ENCODE peak calls at places on chromosome 1, in nine cellular contexts. One of them, this sample, is unnamed.

GRCh38 chr1:218361298-218362065 is 16.3 kb downstream of the TGFB2 start:
- DNase-seq in H9: no peak
- DNase-seq in sciatic nerve: no peak
- DNase-seq in DMS153: no peak
- DNase-seq in fibroblast of lung: peak; percentile 51
- DNase-seq in WERI-Rb-1: peak; percentile 78
- DNase-seq in foreskin fibroblast: peak; percentile 51
- DNase-seq in H4: peak; percentile 67
- DNase-seq in stimulated activated CD4-positive, alpha-beta T cell treated with anti-CD3 and anti-CD28 coated beads, Interleukin-4, amount 100 ng/mL, for 1 hour: no peak
- DNase-seq in this sample: peak; percentile 79

GRCh38 chr1:175192111-175192629 is 406 bp downstream of the KIAA0040 start:
- DNase-seq in stimulated activated CD4-positive, alpha-beta T cell treated with anti-CD3 and anti-CD28 coated beads, Interleukin-4, amount 100 ng/mL, for 1 hour: peak; percentile 32
- DNase-seq in fibroblast of lung: no peak
- DNase-seq in foreskin fibroblast: peak; percentile 3
- DNase-seq in sciatic nerve: peak; percentile 79
- DNase-seq in H9: peak; percentile 53
- DNase-seq in WERI-Rb-1: no peak
- DNase-seq in H4: no peak
- DNase-seq in DMS153: peak; percentile 32
- DNase-seq in this sample: peak; percentile 8

GRCh38 chr1:173255214-173255813 is 48.2 kb upstream of the TNFSF4 start:
- DNase-seq in H4: peak; percentile 14
- DNase-seq in stimulated activated CD4-positive, alpha-beta T cell treated with anti-CD3 and anti-CD28 coated beads, Interleukin-4, amount 100 ng/mL, for 1 hour: no peak
- DNase-seq in foreskin fibroblast: peak; percentile 47
- DNase-seq in H9: no peak
- DNase-seq in WERI-Rb-1: peak; percentile 30
- DNase-seq in fibroblast of lung: peak; percentile 39
- DNase-seq in sciatic nerve: no peak
- DNase-seq in DMS153: no peak
- DNase-seq in this sample: peak; percentile 74

GRCh38 chr1:229808272-229808671 is 182.2 kb downstream of the URB2 start:
- DNase-seq in H4: no peak
- DNase-seq in H9: no peak
- DNase-seq in fibroblast of lung: no peak
- DNase-seq in DMS153: no peak
- DNase-seq in foreskin fibroblast: no peak
- DNase-seq in WERI-Rb-1: no peak
- DNase-seq in sciatic nerve: no peak
- DNase-seq in stimulated activated CD4-positive, alpha-beta T cell treated with anti-CD3 and anti-CD28 coated beads, Interleukin-4, amount 100 ng/mL, for 1 hour: no peak
- DNase-seq in this sample: no peak

GRCh38 chr1:227042292-227042691 is 102.2 kb downstream of the COQ8A start:
- DNase-seq in fibroblast of lung: no peak
- DNase-seq in DMS153: no peak
- DNase-seq in sciatic nerve: no peak
- DNase-seq in WERI-Rb-1: no peak
- DNase-seq in H4: no peak
- DNase-seq in H9: no peak
- DNase-seq in stimulated activated CD4-positive, alpha-beta T cell treated with anti-CD3 and anti-CD28 coated beads, Interleukin-4, amount 100 ng/mL, for 1 hour: no peak
- DNase-seq in foreskin fibroblast: no peak
- DNase-seq in this sample: no peak

GRCh38 chr1:31934706-31935629 is 3.2 kb downstream of the PTP4A2 start:
- DNase-seq in foreskin fibroblast: peak; percentile 39
- DNase-seq in stimulated activated CD4-positive, alpha-beta T cell treated with anti-CD3 and anti-CD28 coated beads, Interleukin-4, amount 100 ng/mL, for 1 hour: no peak
- DNase-seq in fibroblast of lung: peak; percentile 67
- DNase-seq in H4: no peak
- DNase-seq in WERI-Rb-1: peak; percentile 71
- DNase-seq in sciatic nerve: no peak
- DNase-seq in H9: no peak
- DNase-seq in DMS153: no peak
- DNase-seq in this sample: peak; percentile 60

GRCh38 chr1:85137660-85138059 is 63.2 kb downstream of the SYDE2 start:
- DNase-seq in sciatic nerve: no peak
- DNase-seq in stimulated activated CD4-positive, alpha-beta T cell treated with anti-CD3 and anti-CD28 coated beads, Interleukin-4, amount 100 ng/mL, for 1 hour: no peak
- DNase-seq in DMS153: peak; percentile 96
- DNase-seq in WERI-Rb-1: no peak
- DNase-seq in fibroblast of lung: peak; percentile 18
- DNase-seq in foreskin fibroblast: no peak
- DNase-seq in H9: no peak
- DNase-seq in H4: no peak
- DNase-seq in this sample: no peak

GRCh38 chr1:36208978-36209708 is 15.1 kb upstream of the THRAP3 start:
- DNase-seq in DMS153: no peak
- DNase-seq in WERI-Rb-1: no peak
- DNase-seq in H4: no peak
- DNase-seq in stimulated activated CD4-positive, alpha-beta T cell treated with anti-CD3 and anti-CD28 coated beads, Interleukin-4, amount 100 ng/mL, for 1 hour: no peak
- DNase-seq in foreskin fibroblast: no peak
- DNase-seq in fibroblast of lung: no peak
- DNase-seq in H9: no peak
- DNase-seq in sciatic nerve: no peak
- DNase-seq in this sample: peak; percentile 56

GRCh38 chr1:10916311-10916710 is 96.1 kb upstream of the TARDBP start:
- DNase-seq in fibroblast of lung: no peak
- DNase-seq in foreskin fibroblast: no peak
- DNase-seq in sciatic nerve: no peak
- DNase-seq in DMS153: no peak
- DNase-seq in stimulated activated CD4-positive, alpha-beta T cell treated with anti-CD3 and anti-CD28 coated beads, Interleukin-4, amount 100 ng/mL, for 1 hour: no peak
- DNase-seq in H4: no peak
- DNase-seq in H9: no peak
- DNase-seq in WERI-Rb-1: no peak
- DNase-seq in this sample: no peak

GRCh38 chr1:76723949-76724348 is 143.3 kb upstream of the ST6GALNAC5 start:
- DNase-seq in H4: no peak
- DNase-seq in fibroblast of lung: no peak
- DNase-seq in sciatic nerve: no peak
- DNase-seq in foreskin fibroblast: no peak
- DNase-seq in DMS153: no peak
- DNase-seq in WERI-Rb-1: no peak
- DNase-seq in H9: no peak
- DNase-seq in stimulated activated CD4-positive, alpha-beta T cell treated with anti-CD3 and anti-CD28 coated beads, Interleukin-4, amount 100 ng/mL, for 1 hour: no peak
- DNase-seq in this sample: no peak

GRCh38 chr1:172421974-172422604 is 1.6 kb downstream of the C1orf105 start:
- DNase-seq in H4: no peak
- DNase-seq in DMS153: no peak
- DNase-seq in H9: no peak
- DNase-seq in sciatic nerve: no peak
- DNase-seq in fibroblast of lung: no peak
- DNase-seq in WERI-Rb-1: no peak
- DNase-seq in stimulated activated CD4-positive, alpha-beta T cell treated with anti-CD3 and anti-CD28 coated beads, Interleukin-4, amount 100 ng/mL, for 1 hour: no peak
- DNase-seq in foreskin fibroblast: no peak
- DNase-seq in this sample: no peak

GRCh38 chr1:228275154-228275434 is 67.2 kb downstream of the OBSCN start:
- DNase-seq in WERI-Rb-1: no peak
- DNase-seq in fibroblast of lung: no peak
- DNase-seq in H9: no peak
- DNase-seq in H4: no peak
- DNase-seq in sciatic nerve: no peak
- DNase-seq in DMS153: no peak
- DNase-seq in stimulated activated CD4-positive, alpha-beta T cell treated with anti-CD3 and anti-CD28 coated beads, Interleukin-4, amount 100 ng/mL, for 1 hour: no peak
- DNase-seq in foreskin fibroblast: no peak
- DNase-seq in this sample: no peak

GRCh38 chr1:147080671-147081394 is 91.4 kb downstream of the PRKAB2 start:
- DNase-seq in stimulated activated CD4-positive, alpha-beta T cell treated with anti-CD3 and anti-CD28 coated beads, Interleukin-4, amount 100 ng/mL, for 1 hour: no peak
- DNase-seq in H9: peak; percentile 72
- DNase-seq in foreskin fibroblast: no peak
- DNase-seq in sciatic nerve: no peak
- DNase-seq in H4: no peak
- DNase-seq in WERI-Rb-1: peak; percentile 72
- DNase-seq in DMS153: no peak
- DNase-seq in fibroblast of lung: no peak
- DNase-seq in this sample: no peak

GRCh38 chr1:97680894-97681293 is 239.9 kb downstream of the DPYD start:
- DNase-seq in WERI-Rb-1: no peak
- DNase-seq in DMS153: peak; percentile 85
- DNase-seq in foreskin fibroblast: no peak
- DNase-seq in H9: no peak
- DNase-seq in stimulated activated CD4-positive, alpha-beta T cell treated with anti-CD3 and anti-CD28 coated beads, Interleukin-4, amount 100 ng/mL, for 1 hour: no peak
- DNase-seq in fibroblast of lung: peak; percentile 24
- DNase-seq in H4: no peak
- DNase-seq in sciatic nerve: no peak
- DNase-seq in this sample: peak; percentile 30

GRCh38 chr1:95197616-95198252 is 36.3 kb upstream of the RWDD3 start:
- DNase-seq in WERI-Rb-1: peak; percentile 22
- DNase-seq in foreskin fibroblast: peak; percentile 24
- DNase-seq in stimulated activated CD4-positive, alpha-beta T cell treated with anti-CD3 and anti-CD28 coated beads, Interleukin-4, amount 100 ng/mL, for 1 hour: no peak
- DNase-seq in fibroblast of lung: peak; percentile 85
- DNase-seq in H9: no peak
- DNase-seq in sciatic nerve: no peak
- DNase-seq in H4: peak; percentile 45
- DNase-seq in DMS153: no peak
- DNase-seq in this sample: peak; percentile 7

GRCh38 chr1:153563339-153563952 is 2.2 kb downstream of the S100A2 start:
- DNase-seq in H4: no peak
- DNase-seq in sciatic nerve: peak; percentile 48
- DNase-seq in fibroblast of lung: no peak
- DNase-seq in DMS153: no peak
- DNase-seq in foreskin fibroblast: no peak
- DNase-seq in H9: no peak
- DNase-seq in stimulated activated CD4-positive, alpha-beta T cell treated with anti-CD3 and anti-CD28 coated beads, Interleukin-4, amount 100 ng/mL, for 1 hour: no peak
- DNase-seq in WERI-Rb-1: peak; percentile 56
- DNase-seq in this sample: no peak

GRCh38 chr1:72570815-72571214 is 288.5 kb upstream of the NEGR1 start:
- DNase-seq in H9: no peak
- DNase-seq in sciatic nerve: no peak
- DNase-seq in WERI-Rb-1: no peak
- DNase-seq in stimulated activated CD4-positive, alpha-beta T cell treated with anti-CD3 and anti-CD28 coated beads, Interleukin-4, amount 100 ng/mL, for 1 hour: no peak
- DNase-seq in foreskin fibroblast: no peak
- DNase-seq in H4: no peak
- DNase-seq in fibroblast of lung: no peak
- DNase-seq in DMS153: no peak
- DNase-seq in this sample: no peak

GRCh38 chr1:165476776-165477175 is 31.9 kb upstream of the RXRG start:
- DNase-seq in H4: no peak
- DNase-seq in stimulated activated CD4-positive, alpha-beta T cell treated with anti-CD3 and anti-CD28 coated beads, Interleukin-4, amount 100 ng/mL, for 1 hour: no peak
- DNase-seq in foreskin fibroblast: no peak
- DNase-seq in DMS153: no peak
- DNase-seq in WERI-Rb-1: no peak
- DNase-seq in fibroblast of lung: no peak
- DNase-seq in H9: no peak
- DNase-seq in sciatic nerve: no peak
- DNase-seq in this sample: no peak

GRCh38 chr1:165423181-165423580 is 21.7 kb downstream of the RXRG start:
- DNase-seq in DMS153: no peak
- DNase-seq in H9: no peak
- DNase-seq in stimulated activated CD4-positive, alpha-beta T cell treated with anti-CD3 and anti-CD28 coated beads, Interleukin-4, amount 100 ng/mL, for 1 hour: no peak
- DNase-seq in sciatic nerve: no peak
- DNase-seq in fibroblast of lung: no peak
- DNase-seq in H4: no peak
- DNase-seq in WERI-Rb-1: no peak
- DNase-seq in foreskin fibroblast: no peak
- DNase-seq in this sample: no peak

GRCh38 chr1:31201871-31202270 is 37.8 kb downstream of the NKAIN1 start:
- DNase-seq in H4: no peak
- DNase-seq in H9: no peak
- DNase-seq in stimulated activated CD4-positive, alpha-beta T cell treated with anti-CD3 and anti-CD28 coated beads, Interleukin-4, amount 100 ng/mL, for 1 hour: no peak
- DNase-seq in fibroblast of lung: no peak
- DNase-seq in WERI-Rb-1: no peak
- DNase-seq in sciatic nerve: no peak
- DNase-seq in DMS153: no peak
- DNase-seq in foreskin fibroblast: no peak
- DNase-seq in this sample: no peak

GRCh38 chr1:156160744-156161181 is 7.4 kb downstream of the SEMA4A start:
- DNase-seq in DMS153: peak; percentile 56
- DNase-seq in fibroblast of lung: peak; percentile 76
- DNase-seq in sciatic nerve: peak; percentile 89
- DNase-seq in foreskin fibroblast: peak; percentile 62
- DNase-seq in stimulated activated CD4-positive, alpha-beta T cell treated with anti-CD3 and anti-CD28 coated beads, Interleukin-4, amount 100 ng/mL, for 1 hour: peak; percentile 79
- DNase-seq in H4: no peak
- DNase-seq in H9: peak; percentile 89
- DNase-seq in WERI-Rb-1: peak; percentile 99
- DNase-seq in this sample: peak; percentile 70

GRCh38 chr1:197304626-197305200 is 36.7 kb downstream of the CRB1 start:
- DNase-seq in stimulated activated CD4-positive, alpha-beta T cell treated with anti-CD3 and anti-CD28 coated beads, Interleukin-4, amount 100 ng/mL, for 1 hour: no peak
- DNase-seq in H4: no peak
- DNase-seq in H9: no peak
- DNase-seq in DMS153: no peak
- DNase-seq in fibroblast of lung: peak; percentile 27
- DNase-seq in foreskin fibroblast: no peak
- DNase-seq in sciatic nerve: no peak
- DNase-seq in WERI-Rb-1: no peak
- DNase-seq in this sample: no peak

GRCh38 chr1:239677362-239677761 is 291.0 kb downstream of the CHRM3 start:
- DNase-seq in stimulated activated CD4-positive, alpha-beta T cell treated with anti-CD3 and anti-CD28 coated beads, Interleukin-4, amount 100 ng/mL, for 1 hour: no peak
- DNase-seq in sciatic nerve: no peak
- DNase-seq in H4: no peak
- DNase-seq in foreskin fibroblast: no peak
- DNase-seq in WERI-Rb-1: no peak
- DNase-seq in fibroblast of lung: no peak
- DNase-seq in H9: no peak
- DNase-seq in DMS153: no peak
- DNase-seq in this sample: no peak

GRCh38 chr1:245277276-245277675 is 122.5 kb downstream of the KIF26B start:
- DNase-seq in sciatic nerve: no peak
- DNase-seq in DMS153: peak; percentile 34
- DNase-seq in H9: peak; percentile 64
- DNase-seq in stimulated activated CD4-positive, alpha-beta T cell treated with anti-CD3 and anti-CD28 coated beads, Interleukin-4, amount 100 ng/mL, for 1 hour: no peak
- DNase-seq in H4: no peak
- DNase-seq in foreskin fibroblast: no peak
- DNase-seq in WERI-Rb-1: peak; percentile 46
- DNase-seq in fibroblast of lung: no peak
- DNase-seq in this sample: no peak

GRCh38 chr1:183283286-183283685 is 97.2 kb downstream of the LAMC2 start:
- DNase-seq in DMS153: no peak
- DNase-seq in H9: no peak
- DNase-seq in stimulated activated CD4-positive, alpha-beta T cell treated with anti-CD3 and anti-CD28 coated beads, Interleukin-4, amount 100 ng/mL, for 1 hour: no peak
- DNase-seq in fibroblast of lung: no peak
- DNase-seq in sciatic nerve: no peak
- DNase-seq in foreskin fibroblast: no peak
- DNase-seq in WERI-Rb-1: no peak
- DNase-seq in H4: no peak
- DNase-seq in this sample: no peak